ENCODE peak calls at places on chromosomes 11 and 22, in four cellular contexts. T, B, R and D are unnamed samples.

GRCh38 chr22:29202231-29203192 is 3.2 kb upstream of the EMID1 start:
- DNase-seq in T (peak), B (peak), R (peak), D (peak)

GRCh38 chr11:113192121-113192925 is 122.1 kb upstream of the TTC12 start:
- DNase-seq in T (no peak), B (no peak), R (no peak), D (no peak)

GRCh38 chr11:73761403-73761945 is 600 bp upstream of the RAB6A start:
- DNase-seq in T (no peak), B (no peak), R (no peak), D (no peak)

GRCh38 chr22:24975813-24976341 is 23.4 kb downstream of the KIAA1671 start:
- DNase-seq in T (no peak), B (no peak), R (no peak), D (no peak)

GRCh38 chr11:45651841-45652745 is 13.3 kb downstream of the CHST1 start:
- DNase-seq in T (no peak), B (no peak), R (no peak), D (no peak)

GRCh38 chr11:65067446-65067845 is 9.1 kb upstream of the NAALADL1 start:
- DNase-seq in T (no peak), B (no peak), R (no peak), D (no peak)

GRCh38 chr22:17436981-17437410 is 67.7 kb downstream of the CECR2 start:
- DNase-seq in T (no peak), B (no peak), R (no peak), D (no peak)

GRCh38 chr11:10487002-10487647 is 32.1 kb downstream of the AMPD3 start:
- DNase-seq in T (no peak), B (no peak), R (no peak), D (no peak)

GRCh38 chr11:86177319-86177718 is 67.2 kb upstream of the EED start:
- DNase-seq in T (no peak), B (no peak), R (no peak), D (no peak)

DNA sequence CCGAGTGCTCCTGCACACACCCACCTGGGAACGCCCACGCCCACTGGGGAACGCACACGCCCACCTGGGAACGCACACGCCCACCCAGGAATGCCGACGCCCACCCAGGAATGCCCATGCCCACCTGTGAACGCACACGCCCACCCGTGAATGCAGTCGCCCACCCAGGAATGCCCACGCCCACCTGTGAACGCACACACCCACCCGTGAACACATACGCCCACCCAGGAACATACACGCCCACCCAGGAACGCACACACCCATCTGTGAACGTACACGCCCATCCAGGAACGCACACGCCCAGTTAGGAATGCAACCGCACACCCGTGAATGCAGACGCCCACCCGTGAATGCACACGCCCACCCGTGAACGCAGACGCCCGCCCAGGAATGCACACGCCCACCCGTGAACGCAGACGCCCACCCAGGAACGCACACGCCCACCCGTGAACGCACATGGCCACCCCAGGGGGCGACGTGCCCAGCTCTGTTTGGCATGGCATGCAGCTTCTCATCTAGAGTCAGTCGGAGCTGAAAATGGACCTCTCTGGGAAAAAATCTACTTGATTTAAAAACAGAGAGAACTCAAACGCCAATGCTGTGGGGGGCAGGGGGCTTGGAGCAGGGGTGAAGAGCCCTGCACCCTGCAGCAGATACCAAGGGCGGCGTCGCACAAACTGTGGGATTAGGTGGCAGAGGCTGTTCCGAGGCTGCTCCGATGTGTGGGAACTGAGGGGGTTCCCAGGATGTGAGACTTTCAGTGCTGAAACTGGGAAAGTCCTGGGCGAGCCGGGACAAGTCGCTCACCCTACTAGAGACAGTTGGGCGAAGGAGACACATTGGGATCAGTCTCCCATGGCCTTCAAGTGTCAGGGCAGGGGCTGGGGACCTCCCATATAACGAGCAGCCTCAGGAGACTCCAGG is 83.3 kb downstream of the MYEOV start:
- DNase-seq in T (no peak), B (peak), R (no peak), D (no peak)
- TF ChIP-seq SPI1 in T (no peak), B (no peak), R (no peak), D (no peak)

DNA sequence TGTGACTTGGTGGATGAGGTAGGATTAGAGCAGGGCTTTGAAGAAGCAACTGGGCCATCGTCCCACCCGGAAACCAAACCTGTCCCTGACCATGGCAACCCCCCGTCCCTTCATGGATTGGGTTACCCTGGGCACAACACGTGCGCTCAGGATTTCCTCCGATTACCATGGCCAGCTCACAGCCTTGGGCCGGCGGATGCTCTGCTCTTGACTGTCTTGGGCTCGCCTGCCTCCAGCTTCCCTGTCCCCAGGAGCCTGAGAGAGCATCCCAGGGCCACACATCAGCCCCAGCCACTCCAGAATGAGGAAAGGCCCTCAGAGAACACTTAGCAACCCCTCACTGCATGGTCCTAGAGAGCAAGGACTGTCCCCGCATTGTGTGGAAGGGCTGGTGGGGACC is 22.8 kb downstream of the MYO7A start:
- DNase-seq in T (no peak), B (no peak), R (no peak), D (no peak)
- TF ChIP-seq SPI1 in T (no peak), B (no peak), R (no peak), D (no peak)

DNA sequence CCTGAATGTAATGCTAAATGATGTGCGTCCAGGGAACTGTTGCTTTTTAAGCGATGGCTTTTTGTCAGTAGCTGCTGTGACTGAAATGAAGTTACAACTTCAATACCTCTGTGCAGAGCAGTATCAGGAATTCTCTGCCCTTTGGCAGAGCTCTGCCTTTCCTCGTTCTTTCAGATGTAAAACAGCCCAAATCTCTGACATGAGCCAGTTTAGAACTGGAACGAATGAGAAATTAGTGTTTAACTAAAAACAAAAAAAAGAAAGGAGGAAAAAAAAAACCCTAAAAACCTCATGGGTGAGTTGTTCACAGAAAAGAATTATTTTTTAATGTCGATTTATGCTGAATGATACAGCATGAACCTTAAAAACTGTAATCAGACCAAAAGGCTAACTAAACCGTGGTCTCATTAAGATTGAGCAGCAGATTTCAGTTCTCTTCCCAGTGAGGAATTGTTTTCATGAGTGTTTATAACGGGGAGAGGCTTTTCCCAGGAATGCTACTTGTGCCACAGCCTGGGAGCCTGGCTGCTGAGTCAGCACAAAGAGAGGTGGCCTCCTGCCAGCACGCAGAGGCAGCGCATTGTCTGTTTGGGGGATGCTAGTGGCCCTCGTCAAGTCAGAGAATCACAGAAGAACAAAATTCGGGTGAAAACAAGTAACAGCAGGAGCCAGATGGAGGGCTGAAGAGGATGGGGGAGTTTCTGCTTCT is 146.2 kb upstream of the RASSF10 start:
- DNase-seq in T (no peak), B (peak), R (no peak), D (no peak)
- TF ChIP-seq SPI1 in T (no peak), B (no peak), R (no peak), D (no peak)

DNA sequence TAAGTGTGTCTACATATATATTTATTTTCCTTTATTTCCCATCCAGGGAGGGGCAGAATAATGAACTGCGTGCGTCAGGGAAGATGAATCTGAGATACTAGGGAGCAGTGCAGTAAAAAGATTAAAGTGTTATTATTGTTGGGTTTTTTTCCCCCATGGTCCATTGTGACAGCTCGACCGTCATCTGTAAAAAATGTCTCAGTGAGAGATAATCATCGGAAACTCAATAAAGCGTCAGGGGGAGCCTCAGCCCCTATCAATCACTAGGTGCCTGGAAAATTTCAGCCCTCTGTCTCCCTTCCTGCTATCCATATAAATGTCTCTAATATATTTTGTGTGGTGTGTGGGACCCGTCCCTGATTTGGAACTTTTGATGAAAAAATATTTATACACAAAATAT is 64.5 kb downstream of the CLPB start:
- DNase-seq in T (no peak), B (no peak), R (no peak), D (no peak)
- TF ChIP-seq SPI1 in T (no peak), B (no peak), R (no peak), D (no peak)

DNA sequence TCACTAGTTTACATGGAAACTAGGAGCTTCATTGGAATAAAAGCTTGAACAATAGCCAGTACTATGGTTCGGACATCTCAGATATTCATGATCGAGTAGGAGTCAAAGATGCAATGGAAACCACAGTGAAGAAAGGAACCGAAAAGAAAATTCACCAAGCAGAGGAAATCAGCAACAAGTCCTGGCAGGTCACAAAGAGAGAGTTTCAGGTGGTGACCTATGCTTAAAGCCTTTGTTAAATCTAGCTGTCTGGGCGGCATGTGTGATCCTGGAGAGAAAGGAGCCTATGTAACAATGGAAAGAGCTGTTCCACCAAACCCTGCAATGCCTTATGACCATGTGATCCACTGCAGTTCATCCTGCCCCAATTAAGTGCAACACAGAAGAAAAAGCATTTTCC is 68.9 kb upstream of the POU2AF2 start:
- DNase-seq in T (no peak), B (no peak), R (peak), D (no peak)
- TF ChIP-seq SPI1 in T (peak), B (no peak), R (peak), D (no peak)

DNA sequence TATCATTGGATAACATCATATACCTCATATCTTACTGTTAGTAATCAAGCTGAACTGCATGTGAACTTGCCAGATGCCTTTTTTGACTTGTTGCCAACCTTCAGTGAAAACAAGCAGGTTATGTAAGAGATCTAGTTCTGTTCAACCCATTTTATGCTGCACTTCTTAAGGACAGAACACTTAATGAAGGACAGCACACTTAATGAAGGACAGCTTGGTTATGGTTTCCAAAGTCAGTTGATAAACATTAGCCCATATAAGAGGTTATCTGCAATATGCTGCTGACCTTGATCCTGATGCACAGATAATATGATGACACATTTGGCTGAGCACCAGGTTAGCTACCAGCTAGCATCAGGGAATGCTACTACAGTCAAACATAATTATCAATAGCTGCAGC is 358.7 kb upstream of the PDGFD start:
- DNase-seq in T (no peak), B (no peak), R (no peak), D (no peak)
- TF ChIP-seq SPI1 in T (no peak), B (no peak), R (no peak), D (no peak)

DNA sequence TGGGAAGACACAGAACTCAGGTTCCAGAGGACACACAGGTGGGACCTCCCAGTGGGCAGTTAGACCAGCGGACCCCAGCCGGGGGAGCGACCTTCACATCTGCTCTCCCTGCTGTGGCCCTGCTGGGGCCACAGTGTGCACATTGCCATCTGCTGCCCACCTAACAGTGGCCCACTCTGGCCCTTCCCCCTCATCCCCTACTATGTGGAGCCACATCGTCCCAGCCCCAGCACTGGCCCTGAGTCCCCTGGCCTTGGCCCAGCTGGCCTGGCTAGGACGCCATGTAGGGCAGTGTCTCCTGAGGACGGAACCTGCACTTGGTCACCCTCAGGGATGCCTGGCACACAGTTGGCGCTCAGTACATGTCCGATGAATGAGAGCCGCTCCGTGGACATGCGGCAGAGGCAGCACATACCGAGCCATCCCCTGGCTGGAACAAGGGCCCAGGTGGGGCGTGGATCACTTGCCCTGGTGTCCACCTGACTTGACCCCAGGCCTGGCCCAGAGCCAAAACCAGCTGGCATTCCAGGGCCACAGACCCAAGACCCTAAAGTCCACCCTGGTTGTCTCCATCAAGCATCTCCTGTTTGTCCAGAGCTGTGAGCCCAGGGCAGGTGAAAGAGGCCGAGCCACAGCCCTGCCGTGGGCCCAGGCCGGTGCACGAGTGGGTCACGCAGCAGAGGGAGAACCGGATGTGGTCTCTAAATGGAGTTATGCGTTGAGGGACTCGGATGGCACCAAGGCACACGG is 93.1 kb upstream of the FGF3 start:
- DNase-seq in T (no peak), B (no peak), R (no peak), D (no peak)
- TF ChIP-seq SPI1 in T (no peak), B (no peak), R (no peak), D (no peak)

DNA sequence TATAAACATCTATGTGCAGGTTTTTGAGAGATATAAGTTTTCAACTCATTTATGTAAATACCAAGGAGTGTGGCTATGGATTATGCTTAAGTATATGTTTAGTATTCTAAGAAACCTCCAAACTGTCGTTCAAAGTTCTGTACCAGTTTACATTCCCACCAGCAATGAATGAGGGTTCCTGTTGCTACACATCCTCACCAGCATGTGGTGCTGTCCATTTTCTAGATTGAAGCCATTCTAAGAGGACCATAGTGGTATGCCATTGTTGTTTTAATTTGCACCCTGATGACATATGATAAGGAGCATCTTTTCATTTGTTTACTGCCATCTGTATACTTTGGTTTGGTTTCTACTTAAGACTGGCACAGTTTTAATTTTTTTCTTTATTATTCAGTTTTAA is 2097.9 kb downstream of the LRRC4C start:
- DNase-seq in T (no peak), B (no peak), R (no peak), D (no peak)
- TF ChIP-seq SPI1 in T (no peak), B (no peak), R (no peak), D (no peak)